ENCODE peak calls at places on chromosomes 2 and 18, in five cellular contexts. One of them, this sample, is unnamed.

GRCh38 chr2:204277226-204277625 is 268.0 kb upstream of the PARD3B start:
- DNase-seq in tibial nerve: no peak
- DNase-seq in suprapubic skin: no peak
- DNase-seq in transverse colon: no peak
- DNase-seq in A549: no peak
- DNase-seq in this sample: no peak

GRCh38 chr2:147511491-147511948 is 333.3 kb upstream of the ACVR2A start:
- DNase-seq in tibial nerve: peak; percentile 17
- DNase-seq in suprapubic skin: peak; percentile 81
- DNase-seq in transverse colon: no peak
- DNase-seq in A549: no peak
- DNase-seq in this sample: no peak

GRCh38 chr2:46066591-46066990 is 230.6 kb upstream of the EPAS1 start:
- DNase-seq in tibial nerve: no peak
- DNase-seq in suprapubic skin: no peak
- DNase-seq in transverse colon: no peak
- DNase-seq in A549: no peak
- DNase-seq in this sample: no peak

GRCh38 chr18:31957728-31958127 is 14.8 kb upstream of the TRAPPC8 start:
- DNase-seq in tibial nerve: no peak
- DNase-seq in suprapubic skin: no peak
- DNase-seq in transverse colon: no peak
- DNase-seq in A549: no peak
- DNase-seq in this sample: no peak

GRCh38 chr2:65548571-65549261 is 116.3 kb upstream of the SPRED2 start:
- DNase-seq in tibial nerve: no peak
- DNase-seq in suprapubic skin: no peak
- DNase-seq in transverse colon: no peak
- DNase-seq in A549: no peak
- DNase-seq in this sample: no peak

GRCh38 chr2:230737791-230738226 is 25.2 kb downstream of the CAB39 start:
- DNase-seq in tibial nerve: no peak
- DNase-seq in suprapubic skin: no peak
- DNase-seq in transverse colon: no peak
- DNase-seq in A549: no peak
- DNase-seq in this sample: no peak

GRCh38 chr2:163401481-163401880 is 334.3 kb downstream of the FIGN start:
- DNase-seq in tibial nerve: peak; percentile 28
- DNase-seq in suprapubic skin: no peak
- DNase-seq in transverse colon: no peak
- DNase-seq in A549: peak; percentile 8
- DNase-seq in this sample: no peak

GRCh38 chr18:36812686-36813085 is 16.1 kb downstream of the TPGS2 start:
- DNase-seq in tibial nerve: no peak
- DNase-seq in suprapubic skin: no peak
- DNase-seq in transverse colon: no peak
- DNase-seq in A549: no peak
- DNase-seq in this sample: no peak

GRCh38 chr18:57846258-57846657 is 43.1 kb upstream of the ATP8B1 start:
- DNase-seq in tibial nerve: no peak
- DNase-seq in suprapubic skin: no peak
- DNase-seq in transverse colon: no peak
- DNase-seq in A549: peak; percentile 62
- DNase-seq in this sample: peak; percentile 40

GRCh38 chr2:119472749-119473148 is 41.1 kb downstream of the TMEM37 start:
- DNase-seq in tibial nerve: no peak
- DNase-seq in suprapubic skin: no peak
- DNase-seq in transverse colon: no peak
- DNase-seq in A549: no peak
- DNase-seq in this sample: no peak

GRCh38 chr2:212777020-212777491 is 238.5 kb upstream of the ERBB4 start:
- DNase-seq in tibial nerve: no peak
- DNase-seq in suprapubic skin: no peak
- DNase-seq in transverse colon: no peak
- DNase-seq in A549: peak; percentile 9
- DNase-seq in this sample: no peak

GRCh38 chr2:173087214-173087581 is 11.6 kb downstream of the MAP3K20 start:
- DNase-seq in tibial nerve: no peak
- DNase-seq in suprapubic skin: no peak
- DNase-seq in transverse colon: no peak
- DNase-seq in A549: no peak
- DNase-seq in this sample: no peak

GRCh38 chr18:2254977-2255376 is 316.3 kb downstream of the METTL4 start:
- DNase-seq in tibial nerve: no peak
- DNase-seq in suprapubic skin: no peak
- DNase-seq in transverse colon: no peak
- DNase-seq in A549: no peak
- DNase-seq in this sample: no peak

GRCh38 chr2:101047075-101047766 is 45.1 kb downstream of the RPL31 start:
- DNase-seq in tibial nerve: no peak
- DNase-seq in suprapubic skin: peak; percentile 57
- DNase-seq in transverse colon: no peak
- DNase-seq in A549: peak; percentile 42
- DNase-seq in this sample: peak; percentile 56
- H3K4me1 ChIP-seq in tibial nerve: peaks cover 14% of the 10 kb centered on the region
- H3K4me1 ChIP-seq in suprapubic skin: peaks cover 18% of the 10 kb centered on the region
- H3K4me1 ChIP-seq in transverse colon: no peaks in the 10 kb centered on the region
- H3K4me1 ChIP-seq in A549: peaks cover 16% of the 10 kb centered on the region
- H3K4me1 ChIP-seq in this sample: no peaks in the 10 kb centered on the region

DNA sequence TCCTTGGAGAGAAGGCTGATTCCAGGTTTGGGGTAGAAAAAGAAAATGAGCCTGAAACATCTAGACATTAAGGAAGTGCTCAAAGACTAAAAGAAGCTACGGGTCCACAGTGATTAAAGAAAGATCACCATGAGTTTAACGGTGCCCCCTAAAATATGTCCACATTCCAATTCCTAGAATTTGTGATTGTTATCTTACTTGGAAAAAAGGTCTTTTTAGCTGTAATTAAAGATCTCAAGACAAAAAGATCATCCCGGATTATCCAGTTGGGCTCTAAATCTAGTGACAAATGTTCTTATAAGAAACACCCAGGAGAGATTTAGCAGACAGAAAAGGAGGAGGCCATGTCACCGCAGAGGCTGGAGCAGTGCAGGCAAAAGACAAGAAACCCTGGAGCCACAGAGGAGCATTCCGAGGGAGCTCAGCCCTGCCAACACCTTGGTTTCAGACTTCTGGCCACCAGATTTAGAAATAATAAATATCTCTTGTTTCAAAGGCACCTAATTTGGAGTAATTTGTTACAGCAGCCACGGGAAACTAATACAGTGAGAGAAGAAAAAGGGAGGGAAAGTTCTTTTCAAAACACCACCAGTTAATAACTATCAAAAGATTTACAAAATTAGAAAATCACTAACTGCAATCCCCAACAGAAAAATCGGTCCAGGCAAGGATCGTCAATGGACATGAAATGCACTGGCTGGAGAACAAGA is 8.5 kb downstream of the UXS1 start:
- DNase-seq in tibial nerve: no peak
- DNase-seq in suprapubic skin: no peak
- DNase-seq in transverse colon: no peak
- DNase-seq in A549: no peak
- DNase-seq in this sample: no peak
- TF ChIP-seq EP300 in tibial nerve: no peak
- TF ChIP-seq EP300 in suprapubic skin: no peak
- TF ChIP-seq EP300 in transverse colon: no peak
- TF ChIP-seq EP300 in A549: no peak
- TF ChIP-seq EP300 in this sample: no peak

GRCh38 chr2:101860782-101861181 is 131.0 kb upstream of the IL1R2 start:
- DNase-seq in tibial nerve: no peak
- DNase-seq in suprapubic skin: no peak
- DNase-seq in transverse colon: no peak
- DNase-seq in A549: no peak
- DNase-seq in this sample: no peak
- H3K4me1 ChIP-seq in tibial nerve: peaks cover 24% of the 10 kb centered on the region
- H3K4me1 ChIP-seq in suprapubic skin: no peaks in the 10 kb centered on the region
- H3K4me1 ChIP-seq in transverse colon: no peaks in the 10 kb centered on the region
- H3K4me1 ChIP-seq in A549: peaks cover 8% of the 10 kb centered on the region
- H3K4me1 ChIP-seq in this sample: no peaks in the 10 kb centered on the region

DNA sequence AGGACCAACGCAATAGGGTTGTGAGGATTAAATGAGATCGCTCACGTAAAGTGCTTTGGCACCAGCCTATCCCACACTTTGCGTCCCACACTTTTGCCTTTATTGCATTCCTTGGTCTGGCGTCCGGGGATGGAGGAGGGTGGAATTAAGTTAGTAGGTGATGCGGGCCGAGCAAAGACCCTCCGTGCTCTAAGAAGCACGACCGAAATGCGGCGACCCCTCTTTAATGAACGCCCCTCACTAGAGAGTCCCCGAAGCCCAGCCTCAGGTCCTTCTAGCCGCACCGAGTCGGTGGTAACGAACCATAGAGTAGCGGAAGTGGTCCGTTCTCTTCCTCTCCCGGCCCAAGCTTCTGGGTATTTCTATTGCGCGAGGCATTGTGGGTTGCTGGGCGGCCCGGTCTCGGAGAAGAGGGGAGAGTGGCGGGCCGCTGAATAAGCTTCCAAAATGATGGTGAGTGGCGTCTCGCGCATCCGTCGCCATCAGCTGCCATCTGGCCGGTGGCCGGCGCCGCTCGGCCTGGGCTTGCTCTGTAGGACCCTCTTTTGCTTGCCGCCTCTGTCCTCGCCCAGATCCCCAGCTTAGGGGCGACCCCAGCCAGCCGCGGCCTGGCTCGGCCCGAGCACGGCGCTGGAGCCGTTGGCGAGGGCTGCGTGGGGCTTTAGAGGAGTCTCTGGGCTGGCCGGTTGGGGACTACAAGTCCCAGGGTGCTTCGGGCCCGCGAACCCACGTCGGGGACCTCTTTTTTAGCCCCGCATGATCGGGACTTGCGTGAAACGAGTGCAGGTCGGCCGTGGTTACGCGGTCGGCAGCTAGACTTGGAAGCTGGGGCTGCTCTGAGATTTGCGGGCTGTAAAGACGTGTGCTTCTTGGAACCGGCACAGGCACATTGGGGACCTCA is at the start of gene CCT7:
- DNase-seq in tibial nerve: peak; percentile 89
- DNase-seq in suprapubic skin: peak; percentile 94
- DNase-seq in transverse colon: peak; percentile 91
- DNase-seq in A549: peak; percentile 95
- DNase-seq in this sample: peak; percentile 86
- TF ChIP-seq EP300 in tibial nerve: peak; percentile 66
- TF ChIP-seq EP300 in suprapubic skin: no peak
- TF ChIP-seq EP300 in transverse colon: no peak
- TF ChIP-seq EP300 in A549: no peak
- TF ChIP-seq EP300 in this sample: no peak

GRCh38 chr2:234427081-234428058 is 69.5 kb downstream of the ARL4C start:
- DNase-seq in tibial nerve: no peak
- DNase-seq in suprapubic skin: no peak
- DNase-seq in transverse colon: no peak
- DNase-seq in A549: peak; percentile 70
- DNase-seq in this sample: no peak
- H3K4me1 ChIP-seq in tibial nerve: peaks cover 24% of the 10 kb centered on the region
- H3K4me1 ChIP-seq in suprapubic skin: peaks cover 19% of the 10 kb centered on the region
- H3K4me1 ChIP-seq in transverse colon: peaks cover 14% of the 10 kb centered on the region
- H3K4me1 ChIP-seq in A549: peaks cover 35% of the 10 kb centered on the region
- H3K4me1 ChIP-seq in this sample: peaks cover 8% of the 10 kb centered on the region

DNA sequence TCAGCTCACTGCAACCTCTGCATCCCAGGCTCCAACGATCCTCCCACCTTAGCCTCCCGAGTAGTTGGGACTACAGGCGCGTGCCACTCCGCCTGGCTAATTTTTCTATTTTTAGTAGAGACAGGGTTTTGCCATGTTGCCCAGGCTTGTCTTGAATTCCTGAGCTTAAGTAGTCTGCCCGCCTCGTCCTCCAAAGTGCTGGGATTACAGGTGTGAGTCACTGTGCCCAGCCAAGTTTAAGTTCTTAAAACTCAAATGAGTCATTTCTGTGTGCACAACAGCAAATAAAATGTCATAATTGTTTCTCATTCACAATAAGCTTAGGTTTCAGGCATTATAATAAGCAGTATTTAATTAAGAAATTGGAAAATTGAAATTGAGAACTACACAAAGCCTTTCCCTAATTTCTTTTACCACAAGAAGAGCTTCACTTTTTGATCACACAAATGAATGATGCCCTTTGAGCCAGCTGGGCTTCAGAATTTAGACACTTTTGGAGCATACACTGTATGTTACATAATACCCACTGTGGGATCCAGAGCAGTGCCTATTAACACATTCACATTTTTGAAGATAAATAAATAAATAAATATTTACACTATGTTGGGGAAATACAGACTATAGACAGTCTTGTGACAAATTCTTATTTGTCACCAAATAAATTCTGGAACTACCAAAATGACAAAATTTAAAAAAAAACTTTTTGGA is 8.6 kb upstream of the ME2 start:
- DNase-seq in tibial nerve: no peak
- DNase-seq in suprapubic skin: no peak
- DNase-seq in transverse colon: peak; percentile 26
- DNase-seq in A549: peak; percentile 81
- DNase-seq in this sample: no peak
- TF ChIP-seq EP300 in tibial nerve: no peak
- TF ChIP-seq EP300 in suprapubic skin: no peak
- TF ChIP-seq EP300 in transverse colon: no peak
- TF ChIP-seq EP300 in A549: no peak
- TF ChIP-seq EP300 in this sample: no peak

DNA sequence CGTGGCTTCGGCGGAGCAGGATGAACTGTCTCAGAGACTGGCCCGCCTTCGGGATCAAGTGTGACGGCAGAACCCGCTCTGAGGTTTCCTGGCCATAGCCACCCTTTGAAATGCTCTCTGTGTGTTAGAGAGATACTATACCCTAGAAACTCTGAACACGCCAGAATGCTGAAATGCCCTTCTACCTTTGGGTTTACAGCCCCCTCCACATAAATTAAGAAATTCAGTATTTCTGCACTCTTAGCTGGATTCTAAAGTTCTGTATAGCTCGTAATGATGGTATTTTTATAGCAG is 782 bp downstream of the CHMP1B start:
- DNase-seq in tibial nerve: no peak
- DNase-seq in suprapubic skin: no peak
- DNase-seq in transverse colon: no peak
- DNase-seq in A549: no peak
- DNase-seq in this sample: no peak
- H3K4me1 ChIP-seq in tibial nerve: peaks cover 33% of the 10 kb centered on the region
- H3K4me1 ChIP-seq in suprapubic skin: peaks cover 46% of the 10 kb centered on the region
- H3K4me1 ChIP-seq in transverse colon: peaks cover 36% of the 10 kb centered on the region
- H3K4me1 ChIP-seq in A549: peaks cover 61% of the 10 kb centered on the region
- H3K4me1 ChIP-seq in this sample: peaks cover 13% of the 10 kb centered on the region

DNA sequence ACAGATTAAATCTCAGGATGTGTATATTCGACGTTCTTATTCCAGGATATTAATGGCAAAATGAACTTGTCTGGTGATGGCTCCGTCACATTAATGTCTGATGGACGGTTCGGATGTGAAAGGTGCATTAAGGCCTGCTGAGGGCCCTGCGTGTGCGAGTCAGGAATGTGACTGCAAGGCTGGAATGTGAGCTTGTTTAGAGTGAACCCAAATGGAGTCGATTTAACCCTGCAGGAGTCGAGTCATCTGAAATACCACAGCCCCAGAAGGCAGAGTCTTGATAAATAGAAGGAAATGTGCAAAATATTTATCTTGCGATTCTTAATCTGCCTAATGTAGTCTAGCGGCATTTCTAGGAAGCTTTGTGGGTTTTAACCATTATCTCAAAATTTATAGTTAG is 44.3 kb downstream of the RDH14 start:
- DNase-seq in tibial nerve: no peak
- DNase-seq in suprapubic skin: no peak
- DNase-seq in transverse colon: no peak
- DNase-seq in A549: no peak
- DNase-seq in this sample: no peak
- TF ChIP-seq EP300 in tibial nerve: no peak
- TF ChIP-seq EP300 in suprapubic skin: no peak
- TF ChIP-seq EP300 in transverse colon: no peak
- TF ChIP-seq EP300 in A549: no peak
- TF ChIP-seq EP300 in this sample: no peak